ENCODE peak calls at places on chromosomes 3 and 15, in seven cellular contexts. One of them, this sample, is unnamed.

GRCh38 chr15:65414841-65415621 is 7.7 kb downstream of the IGDCC4 start:
- DNase-seq in RWPE1: no peak
- DNase-seq in glomerular endothelial cell: no peak
- DNase-seq in hepatocyte: peak
- DNase-seq in activated T-helper 9 cell treated with anti-CD3 and anti-CD28 coated beads, Interleukin-2, amount 50 U/mL, for 16 hours: no peak
- DNase-seq in A549: peak
- DNase-seq in stimulated activated CD4-positive, alpha-beta T cell treated with anti-CD3 and anti-CD28 coated beads, Interleukin-12 subunit alpha, Interleukin-12 subunit beta, amount 100 ng/mL, for 4 hours: no peak
- DNase-seq in this sample: peak

GRCh38 chr3:181943285-181943684 is 231.6 kb downstream of the SOX2 start:
- DNase-seq in RWPE1: no peak
- DNase-seq in glomerular endothelial cell: no peak
- DNase-seq in hepatocyte: no peak
- DNase-seq in activated T-helper 9 cell treated with anti-CD3 and anti-CD28 coated beads, Interleukin-2, amount 50 U/mL, for 16 hours: no peak
- DNase-seq in A549: no peak
- DNase-seq in stimulated activated CD4-positive, alpha-beta T cell treated with anti-CD3 and anti-CD28 coated beads, Interleukin-12 subunit alpha, Interleukin-12 subunit beta, amount 100 ng/mL, for 4 hours: no peak
- DNase-seq in this sample: no peak

GRCh38 chr15:68252925-68253534 is 23.5 kb upstream of the CLN6 start:
- DNase-seq in RWPE1: peak
- DNase-seq in glomerular endothelial cell: peak
- DNase-seq in hepatocyte: peak
- DNase-seq in activated T-helper 9 cell treated with anti-CD3 and anti-CD28 coated beads, Interleukin-2, amount 50 U/mL, for 16 hours: no peak
- DNase-seq in A549: peak
- DNase-seq in stimulated activated CD4-positive, alpha-beta T cell treated with anti-CD3 and anti-CD28 coated beads, Interleukin-12 subunit alpha, Interleukin-12 subunit beta, amount 100 ng/mL, for 4 hours: no peak
- DNase-seq in this sample: no peak

GRCh38 chr3:184773341-184774186 is 38.4 kb upstream of the VPS8 start:
- DNase-seq in RWPE1: no peak
- DNase-seq in glomerular endothelial cell: no peak
- DNase-seq in hepatocyte: no peak
- DNase-seq in activated T-helper 9 cell treated with anti-CD3 and anti-CD28 coated beads, Interleukin-2, amount 50 U/mL, for 16 hours: no peak
- DNase-seq in A549: no peak
- DNase-seq in stimulated activated CD4-positive, alpha-beta T cell treated with anti-CD3 and anti-CD28 coated beads, Interleukin-12 subunit alpha, Interleukin-12 subunit beta, amount 100 ng/mL, for 4 hours: no peak
- DNase-seq in this sample: no peak

GRCh38 chr3:42025388-42026138 is 63.7 kb upstream of the ULK4 start:
- DNase-seq in RWPE1: peak
- DNase-seq in glomerular endothelial cell: no peak
- DNase-seq in hepatocyte: peak
- DNase-seq in activated T-helper 9 cell treated with anti-CD3 and anti-CD28 coated beads, Interleukin-2, amount 50 U/mL, for 16 hours: no peak
- DNase-seq in A549: peak
- DNase-seq in stimulated activated CD4-positive, alpha-beta T cell treated with anti-CD3 and anti-CD28 coated beads, Interleukin-12 subunit alpha, Interleukin-12 subunit beta, amount 100 ng/mL, for 4 hours: no peak
- DNase-seq in this sample: peak

GRCh38 chr3:173216063-173216462 is 75.0 kb upstream of the SPATA16 start:
- DNase-seq in RWPE1: no peak
- DNase-seq in glomerular endothelial cell: no peak
- DNase-seq in hepatocyte: no peak
- DNase-seq in activated T-helper 9 cell treated with anti-CD3 and anti-CD28 coated beads, Interleukin-2, amount 50 U/mL, for 16 hours: no peak
- DNase-seq in A549: no peak
- DNase-seq in stimulated activated CD4-positive, alpha-beta T cell treated with anti-CD3 and anti-CD28 coated beads, Interleukin-12 subunit alpha, Interleukin-12 subunit beta, amount 100 ng/mL, for 4 hours: no peak
- DNase-seq in this sample: no peak

GRCh38 chr3:133188996-133189395 is 150.8 kb downstream of the TMEM108 start:
- DNase-seq in RWPE1: no peak
- DNase-seq in glomerular endothelial cell: no peak
- DNase-seq in hepatocyte: no peak
- DNase-seq in activated T-helper 9 cell treated with anti-CD3 and anti-CD28 coated beads, Interleukin-2, amount 50 U/mL, for 16 hours: no peak
- DNase-seq in A549: no peak
- DNase-seq in stimulated activated CD4-positive, alpha-beta T cell treated with anti-CD3 and anti-CD28 coated beads, Interleukin-12 subunit alpha, Interleukin-12 subunit beta, amount 100 ng/mL, for 4 hours: no peak
- DNase-seq in this sample: no peak

GRCh38 chr3:157572559-157573270 is 69.5 kb upstream of the VEPH1 start:
- DNase-seq in RWPE1: peak
- DNase-seq in glomerular endothelial cell: peak
- DNase-seq in hepatocyte: peak
- DNase-seq in activated T-helper 9 cell treated with anti-CD3 and anti-CD28 coated beads, Interleukin-2, amount 50 U/mL, for 16 hours: no peak
- DNase-seq in A549: peak
- DNase-seq in stimulated activated CD4-positive, alpha-beta T cell treated with anti-CD3 and anti-CD28 coated beads, Interleukin-12 subunit alpha, Interleukin-12 subunit beta, amount 100 ng/mL, for 4 hours: no peak
- DNase-seq in this sample: peak

GRCh38 chr15:97728791-97729190 is 231.7 kb upstream of the ARRDC4 start:
- DNase-seq in RWPE1: no peak
- DNase-seq in glomerular endothelial cell: no peak
- DNase-seq in hepatocyte: no peak
- DNase-seq in activated T-helper 9 cell treated with anti-CD3 and anti-CD28 coated beads, Interleukin-2, amount 50 U/mL, for 16 hours: no peak
- DNase-seq in A549: no peak
- DNase-seq in stimulated activated CD4-positive, alpha-beta T cell treated with anti-CD3 and anti-CD28 coated beads, Interleukin-12 subunit alpha, Interleukin-12 subunit beta, amount 100 ng/mL, for 4 hours: no peak
- DNase-seq in this sample: no peak

GRCh38 chr15:67024998-67025368 is 40.4 kb upstream of the SMAD3 start:
- DNase-seq in RWPE1: no peak
- DNase-seq in glomerular endothelial cell: no peak
- DNase-seq in hepatocyte: no peak
- DNase-seq in activated T-helper 9 cell treated with anti-CD3 and anti-CD28 coated beads, Interleukin-2, amount 50 U/mL, for 16 hours: no peak
- DNase-seq in A549: no peak
- DNase-seq in stimulated activated CD4-positive, alpha-beta T cell treated with anti-CD3 and anti-CD28 coated beads, Interleukin-12 subunit alpha, Interleukin-12 subunit beta, amount 100 ng/mL, for 4 hours: no peak
- DNase-seq in this sample: no peak

GRCh38 chr3:16316847-16317560 is 52.0 kb downstream of the OXNAD1 start:
- DNase-seq in RWPE1: no peak
- DNase-seq in glomerular endothelial cell: no peak
- DNase-seq in hepatocyte: no peak
- DNase-seq in activated T-helper 9 cell treated with anti-CD3 and anti-CD28 coated beads, Interleukin-2, amount 50 U/mL, for 16 hours: no peak
- DNase-seq in A549: no peak
- DNase-seq in stimulated activated CD4-positive, alpha-beta T cell treated with anti-CD3 and anti-CD28 coated beads, Interleukin-12 subunit alpha, Interleukin-12 subunit beta, amount 100 ng/mL, for 4 hours: no peak
- DNase-seq in this sample: no peak

GRCh38 chr3:47908744-47909143 is 105.8 kb downstream of the DHX30 start:
- DNase-seq in RWPE1: no peak
- DNase-seq in glomerular endothelial cell: no peak
- DNase-seq in hepatocyte: no peak
- DNase-seq in activated T-helper 9 cell treated with anti-CD3 and anti-CD28 coated beads, Interleukin-2, amount 50 U/mL, for 16 hours: no peak
- DNase-seq in A549: no peak
- DNase-seq in stimulated activated CD4-positive, alpha-beta T cell treated with anti-CD3 and anti-CD28 coated beads, Interleukin-12 subunit alpha, Interleukin-12 subunit beta, amount 100 ng/mL, for 4 hours: no peak
- DNase-seq in this sample: no peak

GRCh38 chr3:29594261-29594660 is 313.4 kb downstream of the RBMS3 start:
- DNase-seq in RWPE1: no peak
- DNase-seq in glomerular endothelial cell: no peak
- DNase-seq in hepatocyte: no peak
- DNase-seq in activated T-helper 9 cell treated with anti-CD3 and anti-CD28 coated beads, Interleukin-2, amount 50 U/mL, for 16 hours: no peak
- DNase-seq in A549: no peak
- DNase-seq in stimulated activated CD4-positive, alpha-beta T cell treated with anti-CD3 and anti-CD28 coated beads, Interleukin-12 subunit alpha, Interleukin-12 subunit beta, amount 100 ng/mL, for 4 hours: no peak
- DNase-seq in this sample: no peak

GRCh38 chr3:23431759-23432158 is 228.6 kb downstream of the UBE2E2 start:
- DNase-seq in RWPE1: no peak
- DNase-seq in glomerular endothelial cell: no peak
- DNase-seq in hepatocyte: no peak
- DNase-seq in activated T-helper 9 cell treated with anti-CD3 and anti-CD28 coated beads, Interleukin-2, amount 50 U/mL, for 16 hours: no peak
- DNase-seq in A549: no peak
- DNase-seq in stimulated activated CD4-positive, alpha-beta T cell treated with anti-CD3 and anti-CD28 coated beads, Interleukin-12 subunit alpha, Interleukin-12 subunit beta, amount 100 ng/mL, for 4 hours: no peak
- DNase-seq in this sample: no peak

GRCh38 chr15:76837474-76837873 is 67.7 kb downstream of the SCAPER start:
- DNase-seq in RWPE1: no peak
- DNase-seq in glomerular endothelial cell: no peak
- DNase-seq in hepatocyte: no peak
- DNase-seq in activated T-helper 9 cell treated with anti-CD3 and anti-CD28 coated beads, Interleukin-2, amount 50 U/mL, for 16 hours: no peak
- DNase-seq in A549: no peak
- DNase-seq in stimulated activated CD4-positive, alpha-beta T cell treated with anti-CD3 and anti-CD28 coated beads, Interleukin-12 subunit alpha, Interleukin-12 subunit beta, amount 100 ng/mL, for 4 hours: no peak
- DNase-seq in this sample: no peak